ENCODE peak calls at places on chromosomes 1 and 21, in seven cellular contexts. One of them, this sample, is unnamed.

GRCh38 chr1:103198076-103198475 is 89.8 kb upstream of the COL11A1 start:
- DNase-seq in mesendoderm: no peak
- DNase-seq in activated CD4-positive, alpha-beta memory T cell treated with anti-CD3 and anti-CD28 coated beads for 36 hours: no peak
- DNase-seq in left ventricle myocardium superior: no peak
- DNase-seq in ovary: no peak
- DNase-seq in coronary artery: no peak
- DNase-seq in DMS153: no peak
- DNase-seq in this sample: no peak

GRCh38 chr1:212302745-212303383 is 17.7 kb downstream of the PPP2R5A start:
- DNase-seq in coronary artery: no peak
- DNase-seq in ovary: no peak
- DNase-seq in mesendoderm: no peak
- DNase-seq in DMS153: no peak
- DNase-seq in left ventricle myocardium superior: no peak
- DNase-seq in activated CD4-positive, alpha-beta memory T cell treated with anti-CD3 and anti-CD28 coated beads for 36 hours: no peak
- DNase-seq in this sample: no peak

GRCh38 chr1:77834771-77835334 is 53.6 kb upstream of the NEXN start:
- DNase-seq in activated CD4-positive, alpha-beta memory T cell treated with anti-CD3 and anti-CD28 coated beads for 36 hours: no peak
- DNase-seq in ovary: no peak
- DNase-seq in DMS153: peak
- DNase-seq in mesendoderm: no peak
- DNase-seq in coronary artery: no peak
- DNase-seq in left ventricle myocardium superior: no peak
- DNase-seq in this sample: no peak

GRCh38 chr1:33234588-33234990 is 21.7 kb upstream of the ZNF362 start:
- DNase-seq in activated CD4-positive, alpha-beta memory T cell treated with anti-CD3 and anti-CD28 coated beads for 36 hours: no peak
- DNase-seq in coronary artery: no peak
- DNase-seq in DMS153: no peak
- DNase-seq in left ventricle myocardium superior: no peak
- DNase-seq in ovary: no peak
- DNase-seq in mesendoderm: peak
- DNase-seq in this sample: no peak

GRCh38 chr1:11458811-11459275 is 20.1 kb upstream of the DISP3 start:
- DNase-seq in DMS153: peak
- DNase-seq in left ventricle myocardium superior: peak
- DNase-seq in mesendoderm: no peak
- DNase-seq in activated CD4-positive, alpha-beta memory T cell treated with anti-CD3 and anti-CD28 coated beads for 36 hours: no peak
- DNase-seq in coronary artery: no peak
- DNase-seq in ovary: peak
- DNase-seq in this sample: no peak

GRCh38 chr1:75786901-75787455 is 922 bp downstream of the RABGGTB start:
- DNase-seq in DMS153: no peak
- DNase-seq in mesendoderm: no peak
- DNase-seq in activated CD4-positive, alpha-beta memory T cell treated with anti-CD3 and anti-CD28 coated beads for 36 hours: no peak
- DNase-seq in ovary: no peak
- DNase-seq in left ventricle myocardium superior: no peak
- DNase-seq in coronary artery: no peak
- DNase-seq in this sample: no peak

GRCh38 chr1:46613661-46614603 is 2.7 kb downstream of the MOB3C start:
- DNase-seq in activated CD4-positive, alpha-beta memory T cell treated with anti-CD3 and anti-CD28 coated beads for 36 hours: peak
- DNase-seq in mesendoderm: peak
- DNase-seq in DMS153: no peak
- DNase-seq in coronary artery: peak
- DNase-seq in left ventricle myocardium superior: peak
- DNase-seq in ovary: peak
- DNase-seq in this sample: no peak

GRCh38 chr1:156838972-156839371 is 19.9 kb downstream of the INSRR start:
- DNase-seq in left ventricle myocardium superior: peak
- DNase-seq in coronary artery: no peak
- DNase-seq in mesendoderm: peak
- DNase-seq in DMS153: no peak
- DNase-seq in ovary: no peak
- DNase-seq in activated CD4-positive, alpha-beta memory T cell treated with anti-CD3 and anti-CD28 coated beads for 36 hours: peak
- DNase-seq in this sample: no peak

GRCh38 chr1:209257021-209257420 is 326.5 kb upstream of the CAMK1G start:
- DNase-seq in mesendoderm: no peak
- DNase-seq in ovary: no peak
- DNase-seq in DMS153: no peak
- DNase-seq in left ventricle myocardium superior: no peak
- DNase-seq in coronary artery: no peak
- DNase-seq in activated CD4-positive, alpha-beta memory T cell treated with anti-CD3 and anti-CD28 coated beads for 36 hours: no peak
- DNase-seq in this sample: no peak

GRCh38 chr1:155208656-155209372 is at the start of gene MTX1:
- DNase-seq in ovary: peak
- DNase-seq in coronary artery: peak
- DNase-seq in activated CD4-positive, alpha-beta memory T cell treated with anti-CD3 and anti-CD28 coated beads for 36 hours: peak
- DNase-seq in DMS153: peak
- DNase-seq in left ventricle myocardium superior: peak
- DNase-seq in mesendoderm: peak
- DNase-seq in this sample: peak

GRCh38 chr1:119799003-119799402 is 12.3 kb downstream of the REG4 start:
- DNase-seq in mesendoderm: no peak
- DNase-seq in activated CD4-positive, alpha-beta memory T cell treated with anti-CD3 and anti-CD28 coated beads for 36 hours: no peak
- DNase-seq in ovary: no peak
- DNase-seq in left ventricle myocardium superior: no peak
- DNase-seq in coronary artery: no peak
- DNase-seq in DMS153: no peak
- DNase-seq in this sample: no peak

GRCh38 chr1:17229379-17229778 is 19.5 kb upstream of the PADI3 start:
- DNase-seq in left ventricle myocardium superior: no peak
- DNase-seq in DMS153: no peak
- DNase-seq in ovary: no peak
- DNase-seq in mesendoderm: no peak
- DNase-seq in coronary artery: no peak
- DNase-seq in activated CD4-positive, alpha-beta memory T cell treated with anti-CD3 and anti-CD28 coated beads for 36 hours: no peak
- DNase-seq in this sample: no peak

GRCh38 chr1:212228591-212229119 is 56.6 kb upstream of the PPP2R5A start:
- DNase-seq in activated CD4-positive, alpha-beta memory T cell treated with anti-CD3 and anti-CD28 coated beads for 36 hours: no peak
- DNase-seq in left ventricle myocardium superior: no peak
- DNase-seq in coronary artery: no peak
- DNase-seq in DMS153: peak
- DNase-seq in ovary: no peak
- DNase-seq in mesendoderm: no peak
- DNase-seq in this sample: no peak

GRCh38 chr1:205922806-205923205 is 20.4 kb downstream of the SLC26A9 start:
- DNase-seq in left ventricle myocardium superior: no peak
- DNase-seq in coronary artery: peak
- DNase-seq in mesendoderm: no peak
- DNase-seq in DMS153: no peak
- DNase-seq in activated CD4-positive, alpha-beta memory T cell treated with anti-CD3 and anti-CD28 coated beads for 36 hours: peak
- DNase-seq in ovary: peak
- DNase-seq in this sample: no peak

GRCh38 chr1:116710326-116711060 is 43.0 kb upstream of the IGSF3 start:
- DNase-seq in left ventricle myocardium superior: no peak
- DNase-seq in mesendoderm: no peak
- DNase-seq in coronary artery: no peak
- DNase-seq in ovary: no peak
- DNase-seq in DMS153: peak
- DNase-seq in activated CD4-positive, alpha-beta memory T cell treated with anti-CD3 and anti-CD28 coated beads for 36 hours: no peak
- DNase-seq in this sample: no peak

GRCh38 chr1:67855944-67856343 is 22.7 kb upstream of the GNG12 start:
- DNase-seq in mesendoderm: no peak
- DNase-seq in activated CD4-positive, alpha-beta memory T cell treated with anti-CD3 and anti-CD28 coated beads for 36 hours: no peak
- DNase-seq in DMS153: peak
- DNase-seq in coronary artery: no peak
- DNase-seq in ovary: no peak
- DNase-seq in left ventricle myocardium superior: no peak
- DNase-seq in this sample: no peak

GRCh38 chr21:31410763-31411278 is 66.8 kb upstream of the TIAM1 start:
- DNase-seq in activated CD4-positive, alpha-beta memory T cell treated with anti-CD3 and anti-CD28 coated beads for 36 hours: peak
- DNase-seq in DMS153: no peak
- DNase-seq in coronary artery: no peak
- DNase-seq in left ventricle myocardium superior: no peak
- DNase-seq in mesendoderm: no peak
- DNase-seq in ovary: no peak
- DNase-seq in this sample: no peak

GRCh38 chr1:6220236-6220635 is 14.3 kb downstream of the RNF207 start:
- DNase-seq in ovary: no peak
- DNase-seq in coronary artery: no peak
- DNase-seq in activated CD4-positive, alpha-beta memory T cell treated with anti-CD3 and anti-CD28 coated beads for 36 hours: no peak
- DNase-seq in left ventricle myocardium superior: no peak
- DNase-seq in DMS153: no peak
- DNase-seq in mesendoderm: no peak
- DNase-seq in this sample: no peak

GRCh38 chr1:50697440-50698421 is 262.3 kb downstream of the FAF1 start:
- DNase-seq in ovary: no peak
- DNase-seq in left ventricle myocardium superior: no peak
- DNase-seq in DMS153: no peak
- DNase-seq in mesendoderm: no peak
- DNase-seq in coronary artery: no peak
- DNase-seq in activated CD4-positive, alpha-beta memory T cell treated with anti-CD3 and anti-CD28 coated beads for 36 hours: no peak
- DNase-seq in this sample: no peak

GRCh38 chr1:162023547-162024501 is at the start of gene OLFML2B:
- DNase-seq in DMS153: peak
- DNase-seq in coronary artery: peak
- DNase-seq in activated CD4-positive, alpha-beta memory T cell treated with anti-CD3 and anti-CD28 coated beads for 36 hours: peak
- DNase-seq in left ventricle myocardium superior: peak
- DNase-seq in ovary: peak
- DNase-seq in mesendoderm: peak
- DNase-seq in this sample: peak

GRCh38 chr1:18879791-18880309 is 20.4 kb upstream of the TAS1R2 start:
- DNase-seq in ovary: no peak
- DNase-seq in mesendoderm: no peak
- DNase-seq in activated CD4-positive, alpha-beta memory T cell treated with anti-CD3 and anti-CD28 coated beads for 36 hours: no peak
- DNase-seq in DMS153: no peak
- DNase-seq in coronary artery: no peak
- DNase-seq in left ventricle myocardium superior: no peak
- DNase-seq in this sample: no peak

This sample was measured in NCI-H460.